ENCODE peak calls at places on chromosomes 6 and 20, in four cellular contexts. One of them, this sample, is unnamed.

GRCh38 chr6:48135352-48136084 is 24.5 kb upstream of the PTCHD4 start:
- DNase-seq in heart right ventricle: no peak
- DNase-seq in fibroblast of mammary gland: peak
- DNase-seq in foreskin fibroblast: peak
- DNase-seq in this sample: peak

GRCh38 chr6:42766163-42766670 is 15.6 kb upstream of the BICRAL start:
- DNase-seq in heart right ventricle: no peak
- DNase-seq in fibroblast of mammary gland: peak
- DNase-seq in foreskin fibroblast: peak
- DNase-seq in this sample: peak

GRCh38 chr20:24577271-24577909 is 108.0 kb downstream of the SYNDIG1 start:
- DNase-seq in heart right ventricle: no peak
- DNase-seq in fibroblast of mammary gland: no peak
- DNase-seq in foreskin fibroblast: no peak
- DNase-seq in this sample: no peak

GRCh38 chr6:41901882-41902519 is 6.8 kb upstream of the USP49 start:
- DNase-seq in heart right ventricle: peak
- DNase-seq in fibroblast of mammary gland: peak
- DNase-seq in foreskin fibroblast: no peak
- DNase-seq in this sample: no peak

GRCh38 chr6:128282956-128283355 is 237.4 kb downstream of the PTPRK start:
- DNase-seq in heart right ventricle: no peak
- DNase-seq in fibroblast of mammary gland: no peak
- DNase-seq in foreskin fibroblast: no peak
- DNase-seq in this sample: no peak

GRCh38 chr6:105400501-105400900 is 2.4 kb downstream of the PREP start:
- DNase-seq in heart right ventricle: no peak
- DNase-seq in fibroblast of mammary gland: peak
- DNase-seq in foreskin fibroblast: no peak
- DNase-seq in this sample: peak

GRCh38 chr6:159691963-159692287 is 1.1 kb downstream of the SOD2 start:
- DNase-seq in heart right ventricle: no peak
- DNase-seq in fibroblast of mammary gland: no peak
- DNase-seq in foreskin fibroblast: no peak
- DNase-seq in this sample: no peak

GRCh38 chr20:9427977-9428607 is 86.3 kb upstream of the LAMP5 start:
- DNase-seq in heart right ventricle: no peak
- DNase-seq in fibroblast of mammary gland: no peak
- DNase-seq in foreskin fibroblast: no peak
- DNase-seq in this sample: peak

GRCh38 chr20:14845199-14846160 is 508.1 kb upstream of the FLRT3 start:
- DNase-seq in heart right ventricle: no peak
- DNase-seq in fibroblast of mammary gland: no peak
- DNase-seq in foreskin fibroblast: no peak
- DNase-seq in this sample: no peak

GRCh38 chr20:1906361-1907051 is 11.3 kb downstream of the SIRPA start:
- DNase-seq in heart right ventricle: no peak
- DNase-seq in fibroblast of mammary gland: peak
- DNase-seq in foreskin fibroblast: no peak
- DNase-seq in this sample: no peak

GRCh38 chr6:50823130-50823920 is 4.7 kb downstream of the TFAP2B start:
- DNase-seq in heart right ventricle: no peak
- DNase-seq in fibroblast of mammary gland: no peak
- DNase-seq in foreskin fibroblast: no peak
- DNase-seq in this sample: no peak

GRCh38 chr6:50826803-50827202 is 8.1 kb downstream of the TFAP2B start:
- DNase-seq in heart right ventricle: no peak
- DNase-seq in fibroblast of mammary gland: no peak
- DNase-seq in foreskin fibroblast: no peak
- DNase-seq in this sample: no peak

GRCh38 chr6:50826037-50826761 is 7.5 kb downstream of the TFAP2B start:
- DNase-seq in heart right ventricle: no peak
- DNase-seq in fibroblast of mammary gland: no peak
- DNase-seq in foreskin fibroblast: no peak
- DNase-seq in this sample: no peak

GRCh38 chr6:50825375-50826036 is 6.8 kb downstream of the TFAP2B start:
- DNase-seq in heart right ventricle: no peak
- DNase-seq in fibroblast of mammary gland: no peak
- DNase-seq in foreskin fibroblast: no peak
- DNase-seq in this sample: no peak

DNA sequence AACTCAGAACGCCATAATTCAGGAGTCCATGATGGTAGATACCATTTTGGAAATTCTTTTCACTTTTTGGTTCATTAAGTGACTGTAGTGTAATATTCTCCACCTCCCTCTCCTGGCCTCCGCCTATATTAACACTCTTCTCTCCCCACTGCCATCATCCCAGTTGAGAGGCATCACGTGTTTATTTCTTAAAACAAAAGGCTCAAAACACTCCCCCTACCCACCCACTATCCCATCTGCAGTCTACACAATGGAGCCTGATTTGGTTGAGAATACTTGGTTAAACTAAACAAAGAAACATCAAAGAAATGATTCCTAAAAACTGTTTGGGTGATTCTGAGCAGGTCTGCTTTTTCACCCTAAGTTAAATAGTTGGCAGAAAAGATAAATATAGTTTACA is 5.8 kb downstream of the TFAP2B start:
- DNase-seq in heart right ventricle: no peak
- DNase-seq in fibroblast of mammary gland: no peak
- DNase-seq in foreskin fibroblast: no peak
- DNase-seq in this sample: no peak
- H3K4me3 ChIP-seq in heart right ventricle: no peak
- H3K4me3 ChIP-seq in fibroblast of mammary gland: no peak
- H3K4me3 ChIP-seq in foreskin fibroblast: no peak
- H3K4me3 ChIP-seq in this sample: no peak

GRCh38 chr6:106510090-106510970 is 119.0 kb downstream of the RTN4IP1 start:
- DNase-seq in heart right ventricle: peak
- DNase-seq in fibroblast of mammary gland: peak
- DNase-seq in foreskin fibroblast: no peak
- DNase-seq in this sample: peak
- TF ChIP-seq CTCF in heart right ventricle: no peak
- TF ChIP-seq CTCF in fibroblast of mammary gland: peak
- TF ChIP-seq CTCF in foreskin fibroblast: no peak
- TF ChIP-seq CTCF in this sample: no peak

DNA sequence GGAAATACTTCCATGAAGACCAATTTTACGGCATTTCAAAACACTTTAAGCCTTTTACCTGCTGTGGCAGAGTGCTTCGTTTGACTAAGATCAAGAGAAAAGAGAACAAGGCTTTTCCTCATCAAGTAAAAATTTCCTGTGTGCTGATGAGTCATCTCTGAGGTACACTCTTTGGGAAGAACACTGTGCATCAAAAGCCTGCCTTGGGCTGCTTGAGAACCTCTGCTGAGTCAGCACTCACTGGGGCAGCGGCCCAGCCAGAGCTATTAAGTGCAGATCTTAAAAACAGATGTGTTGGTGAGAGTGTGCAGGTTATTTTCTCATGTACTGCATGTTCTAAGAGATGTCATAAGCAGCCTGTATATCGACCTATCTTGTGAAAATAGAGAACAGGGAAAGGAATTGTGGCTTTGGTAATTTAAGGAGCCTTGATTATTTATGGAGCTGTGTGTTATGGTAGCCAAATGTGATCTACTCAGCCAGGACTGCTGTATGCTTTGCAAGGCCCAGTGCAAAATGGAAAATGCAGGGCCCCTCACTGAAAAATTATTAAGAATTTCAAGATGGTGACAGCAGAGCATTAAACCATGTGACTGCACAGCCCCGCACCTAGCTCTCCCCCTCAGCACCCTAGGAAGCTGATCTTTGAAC is 208.5 kb downstream of the ARHGAP18 start:
- DNase-seq in heart right ventricle: no peak
- DNase-seq in fibroblast of mammary gland: peak
- DNase-seq in foreskin fibroblast: peak
- DNase-seq in this sample: peak
- H3K4me3 ChIP-seq in heart right ventricle: no peak
- H3K4me3 ChIP-seq in fibroblast of mammary gland: no peak
- H3K4me3 ChIP-seq in foreskin fibroblast: no peak
- H3K4me3 ChIP-seq in this sample: no peak

GRCh38 chr6:11595903-11596302 is 58.4 kb downstream of the TMEM170B start:
- DNase-seq in heart right ventricle: no peak
- DNase-seq in fibroblast of mammary gland: peak
- DNase-seq in foreskin fibroblast: no peak
- DNase-seq in this sample: no peak
- TF ChIP-seq CTCF in heart right ventricle: no peak
- TF ChIP-seq CTCF in fibroblast of mammary gland: peak
- TF ChIP-seq CTCF in foreskin fibroblast: no peak
- TF ChIP-seq CTCF in this sample: peak